ENCODE peak calls at places on chromosomes 12 and 14, in eight cellular contexts. N is AG09319, X is Right ventricle myocardium inferior, J is RWPE1, W is astrocyte of the hippocampus, P is mammary epithelial cell, T is germinal center, V is cardiac fibroblast. R is an unnamed sample.

GRCh38 chr12:113130457-113131135 is 5.0 kb downstream of the RASAL1 start:
- DNase-seq in N (no peak), X (peak), J (no peak), W (peak), P (peak), T (peak), V (no peak), R (peak)

GRCh38 chr14:64541971-64542838 is 1.7 kb downstream of the HSPA2 start:
- DNase-seq in N (no peak), X (peak), J (no peak), W (peak), P (no peak), T (peak), V (no peak), R (no peak)

GRCh38 chr12:3362751-3363150 is 128.3 kb upstream of the PRMT8 start:
- DNase-seq in N (no peak), X (no peak), J (no peak), W (no peak), P (no peak), T (no peak), V (no peak), R (no peak)

GRCh38 chr12:111435661-111436201 is 30.0 kb downstream of the SH2B3 start:
- DNase-seq in N (no peak), X (no peak), J (no peak), W (no peak), P (no peak), T (no peak), V (no peak), R (no peak)

GRCh38 chr14:73627033-73627432 is 14.7 kb downstream of the ACOT6 start:
- DNase-seq in N (no peak), X (no peak), J (no peak), W (no peak), P (no peak), T (no peak), V (no peak), R (no peak)

GRCh38 chr12:94147991-94148840 is at the start of gene PLXNC1:
- DNase-seq in N (no peak), X (peak), J (peak), W (peak), P (peak), T (peak), V (peak), R (peak)

GRCh38 chr12:50557421-50557820 is 52.6 kb downstream of the DIP2B start:
- DNase-seq in N (no peak), X (no peak), J (no peak), W (no peak), P (no peak), T (no peak), V (no peak), R (no peak)

GRCh38 chr14:32027255-32027939 is 49.7 kb upstream of the ARHGAP5 start:
- DNase-seq in N (no peak), X (no peak), J (peak), W (no peak), P (no peak), T (no peak), V (peak), R (no peak)

GRCh38 chr12:22034709-22035506 is 11.1 kb upstream of the CMAS start:
- DNase-seq in N (no peak), X (no peak), J (no peak), W (peak), P (no peak), T (no peak), V (peak), R (no peak)

GRCh38 chr12:121718653-121719239 is 6.2 kb downstream of the TMEM120B start:
- DNase-seq in N (no peak), X (no peak), J (no peak), W (no peak), P (no peak), T (no peak), V (no peak), R (peak)

GRCh38 chr14:104448721-104449120 is 130.8 kb upstream of the C14orf180 start:
- DNase-seq in N (no peak), X (no peak), J (no peak), W (no peak), P (no peak), T (no peak), V (no peak), R (no peak)

GRCh38 chr14:76472199-76472723 is 96.3 kb downstream of the ESRRB start:
- DNase-seq in N (no peak), X (no peak), J (no peak), W (no peak), P (no peak), T (no peak), V (no peak), R (no peak)

GRCh38 chr12:26627335-26627734 is 205.7 kb downstream of the ITPR2 start:
- DNase-seq in N (no peak), X (no peak), J (no peak), W (no peak), P (no peak), T (no peak), V (no peak), R (no peak)

GRCh38 chr12:118972982-118973381 is 8.4 kb upstream of the SRRM4 start:
- DNase-seq in N (no peak), X (no peak), J (no peak), W (no peak), P (no peak), T (no peak), V (no peak), R (no peak)

GRCh38 chr12:65427646-65428045 is 149.2 kb downstream of the MSRB3 start:
- DNase-seq in N (no peak), X (no peak), J (no peak), W (no peak), P (no peak), T (no peak), V (no peak), R (no peak)

GRCh38 chr12:124558298-124558697 is 9.1 kb downstream of the NCOR2 start:
- DNase-seq in N (no peak), X (no peak), J (no peak), W (no peak), P (no peak), T (no peak), V (no peak), R (no peak)

GRCh38 chr12:117743746-117744145 is 225.0 kb downstream of the KSR2 start:
- DNase-seq in N (no peak), X (no peak), J (no peak), W (no peak), P (no peak), T (no peak), V (no peak), R (no peak)

GRCh38 chr12:119229205-119229604 is 50.5 kb downstream of the HSPB8 start:
- DNase-seq in N (no peak), X (no peak), J (no peak), W (no peak), P (no peak), T (no peak), V (no peak), R (no peak)

GRCh38 chr14:60734465-60735242 is at the start of gene MNAT1:
- DNase-seq in N (peak), X (peak), J (peak), W (peak), P (peak), T (peak), V (peak), R (peak)

GRCh38 chr14:105300542-105301102 is at the start of gene BRF1:
- DNase-seq in N (peak), X (peak), J (peak), W (peak), P (peak), T (peak), V (peak), R (peak)

GRCh38 chr12:105812356-105812755 is 326.4 kb downstream of the NUAK1 start:
- DNase-seq in N (no peak), X (no peak), J (no peak), W (peak), P (no peak), T (no peak), V (no peak), R (no peak)

GRCh38 chr14:103628684-103629502 is at the start of gene KLC1:
- DNase-seq in N (peak), X (peak), J (peak), W (peak), P (peak), T (peak), V (peak), R (peak)

GRCh38 chr12:20257311-20257710 is 111.0 kb upstream of the PDE3A start:
- DNase-seq in N (no peak), X (no peak), J (no peak), W (peak), P (no peak), T (no peak), V (no peak), R (no peak)

GRCh38 chr12:121330692-121331091 is 21.5 kb downstream of the ANAPC5 start:
- DNase-seq in N (no peak), X (no peak), J (no peak), W (no peak), P (no peak), T (no peak), V (no peak), R (no peak)

GRCh38 chr14:74604896-74605295 is 7.1 kb downstream of the LTBP2 start:
- DNase-seq in N (no peak), X (no peak), J (no peak), W (no peak), P (no peak), T (no peak), V (no peak), R (no peak)

GRCh38 chr12:120798696-120799095 is 73.1 kb downstream of the ACADS start:
- DNase-seq in N (no peak), X (no peak), J (no peak), W (no peak), P (no peak), T (no peak), V (no peak), R (peak)

GRCh38 chr12:58171914-58172313 is 230.5 kb downstream of the ATP23 start:
- DNase-seq in N (peak), X (no peak), J (no peak), W (peak), P (no peak), T (no peak), V (peak), R (no peak)

GRCh38 chr12:58296818-58297217 is 355.5 kb downstream of the ATP23 start:
- DNase-seq in N (no peak), X (no peak), J (no peak), W (peak), P (no peak), T (no peak), V (no peak), R (no peak)

GRCh38 chr12:116528067-116528466 is 31.1 kb upstream of the MAP1LC3B2 start:
- DNase-seq in N (no peak), X (no peak), J (peak), W (peak), P (peak), T (no peak), V (peak), R (no peak)

GRCh38 chr12:779745-780734 is 27.7 kb downstream of the WNK1 start:
- DNase-seq in N (no peak), X (no peak), J (peak), W (peak), P (peak), T (no peak), V (peak), R (no peak)

GRCh38 chr12:25436206-25436912 is 116.7 kb downstream of the LMNTD1 start:
- DNase-seq in N (peak), X (no peak), J (peak), W (peak), P (peak), T (peak), V (peak), R (peak)

GRCh38 chr12:94258593-94258992 is 110.2 kb downstream of the PLXNC1 start:
- DNase-seq in N (no peak), X (no peak), J (no peak), W (no peak), P (no peak), T (no peak), V (no peak), R (no peak)

GRCh38 chr14:55103005-55103640 is 25.9 kb upstream of the LGALS3 start:
- DNase-seq in N (peak), X (peak), J (peak), W (peak), P (peak), T (no peak), V (peak), R (no peak)

GRCh38 chr14:61483477-61483876 is 162.1 kb downstream of the PRKCH start:
- DNase-seq in N (no peak), X (no peak), J (no peak), W (no peak), P (no peak), T (no peak), V (no peak), R (no peak)

GRCh38 chr12:55727643-55728184 is 1.1 kb downstream of the CD63 start:
- DNase-seq in N (no peak), X (peak), J (no peak), W (peak), P (peak), T (no peak), V (peak), R (no peak)

R was measured in Karpas-422.